ENCODE peak calls at places on chromosomes 13 and 19, in nine cellular contexts. One of them, this sample, is unnamed.
A peak's percentile ranks its signal among the peaks of the same experiment; 100 is the strongest.

GRCh38 chr13:33910267-33910666 is 92.3 kb downstream of the RFC3 start:
- DNase-seq in CD8-positive, alpha-beta memory T cell: no peak
- DNase-seq in IMR-90: no peak
- DNase-seq in CD4-positive, alpha-beta memory T cell: no peak
- DNase-seq in tibial nerve: no peak
- DNase-seq in astrocyte: no peak
- DNase-seq in heart left ventricle: no peak
- DNase-seq in Peyer's patch: no peak
- DNase-seq in right atrium auricular region: no peak
- DNase-seq in this sample: no peak

GRCh38 chr13:30681489-30682242 is 53.7 kb upstream of the ALOX5AP start:
- DNase-seq in CD8-positive, alpha-beta memory T cell: no peak
- DNase-seq in IMR-90: peak; percentile 80
- DNase-seq in CD4-positive, alpha-beta memory T cell: no peak
- DNase-seq in tibial nerve: no peak
- DNase-seq in astrocyte: peak; percentile 48
- DNase-seq in heart left ventricle: no peak
- DNase-seq in Peyer's patch: no peak
- DNase-seq in right atrium auricular region: peak; percentile 52
- DNase-seq in this sample: no peak

GRCh38 chr19:18697680-18698079 is 14.2 kb downstream of the CRTC1 start:
- DNase-seq in CD8-positive, alpha-beta memory T cell: no peak
- DNase-seq in IMR-90: no peak
- DNase-seq in CD4-positive, alpha-beta memory T cell: no peak
- DNase-seq in tibial nerve: no peak
- DNase-seq in astrocyte: no peak
- DNase-seq in heart left ventricle: no peak
- DNase-seq in Peyer's patch: no peak
- DNase-seq in right atrium auricular region: no peak
- DNase-seq in this sample: no peak

GRCh38 chr19:6765738-6766356 is 1.4 kb downstream of the SH2D3A start:
- DNase-seq in CD8-positive, alpha-beta memory T cell: no peak
- DNase-seq in IMR-90: no peak
- DNase-seq in CD4-positive, alpha-beta memory T cell: no peak
- DNase-seq in tibial nerve: no peak
- DNase-seq in astrocyte: no peak
- DNase-seq in heart left ventricle: no peak
- DNase-seq in Peyer's patch: peak; percentile 95
- DNase-seq in right atrium auricular region: no peak
- DNase-seq in this sample: no peak

GRCh38 chr13:26254583-26255102 is 714 bp downstream of the CDK8 start:
- DNase-seq in CD8-positive, alpha-beta memory T cell: peak; percentile 77
- DNase-seq in IMR-90: peak; percentile 31
- DNase-seq in CD4-positive, alpha-beta memory T cell: peak; percentile 62
- DNase-seq in tibial nerve: no peak
- DNase-seq in astrocyte: peak; percentile 43
- DNase-seq in heart left ventricle: peak; percentile 80
- DNase-seq in Peyer's patch: peak; percentile 77
- DNase-seq in right atrium auricular region: peak; percentile 61
- DNase-seq in this sample: peak; percentile 57

GRCh38 chr19:50836543-50837195 is 3.3 kb upstream of the KLK15 start:
- DNase-seq in CD8-positive, alpha-beta memory T cell: no peak
- DNase-seq in IMR-90: no peak
- DNase-seq in CD4-positive, alpha-beta memory T cell: no peak
- DNase-seq in tibial nerve: no peak
- DNase-seq in astrocyte: no peak
- DNase-seq in heart left ventricle: no peak
- DNase-seq in Peyer's patch: no peak
- DNase-seq in right atrium auricular region: no peak
- DNase-seq in this sample: no peak

GRCh38 chr19:14063100-14063499 is 1.2 kb upstream of the PALM3 start:
- DNase-seq in CD8-positive, alpha-beta memory T cell: no peak
- DNase-seq in IMR-90: no peak
- DNase-seq in CD4-positive, alpha-beta memory T cell: no peak
- DNase-seq in tibial nerve: no peak
- DNase-seq in astrocyte: no peak
- DNase-seq in heart left ventricle: no peak
- DNase-seq in Peyer's patch: no peak
- DNase-seq in right atrium auricular region: no peak
- DNase-seq in this sample: no peak

GRCh38 chr13:27578121-27579030 is 42.0 kb downstream of the LNX2 start:
- DNase-seq in CD8-positive, alpha-beta memory T cell: no peak
- DNase-seq in IMR-90: peak; percentile 61
- DNase-seq in CD4-positive, alpha-beta memory T cell: no peak
- DNase-seq in tibial nerve: no peak
- DNase-seq in astrocyte: peak; percentile 9
- DNase-seq in heart left ventricle: no peak
- DNase-seq in Peyer's patch: no peak
- DNase-seq in right atrium auricular region: no peak
- DNase-seq in this sample: no peak

GRCh38 chr13:35694031-35694430 is 217.5 kb upstream of the MAB21L1 start:
- DNase-seq in CD8-positive, alpha-beta memory T cell: no peak
- DNase-seq in IMR-90: no peak
- DNase-seq in CD4-positive, alpha-beta memory T cell: no peak
- DNase-seq in tibial nerve: no peak
- DNase-seq in astrocyte: no peak
- DNase-seq in heart left ventricle: no peak
- DNase-seq in Peyer's patch: no peak
- DNase-seq in right atrium auricular region: no peak
- DNase-seq in this sample: no peak

GRCh38 chr19:35476149-35476548 is 14.1 kb downstream of the KRTDAP start:
- DNase-seq in CD8-positive, alpha-beta memory T cell: no peak
- DNase-seq in IMR-90: no peak
- DNase-seq in CD4-positive, alpha-beta memory T cell: no peak
- DNase-seq in tibial nerve: no peak
- DNase-seq in astrocyte: no peak
- DNase-seq in heart left ventricle: no peak
- DNase-seq in Peyer's patch: no peak
- DNase-seq in right atrium auricular region: no peak
- DNase-seq in this sample: no peak

GRCh38 chr13:39599842-39600241 is 3.2 kb downstream of the LHFPL6 start:
- DNase-seq in CD8-positive, alpha-beta memory T cell: no peak
- DNase-seq in IMR-90: peak; percentile 33
- DNase-seq in CD4-positive, alpha-beta memory T cell: no peak
- DNase-seq in tibial nerve: no peak
- DNase-seq in astrocyte: no peak
- DNase-seq in heart left ventricle: no peak
- DNase-seq in Peyer's patch: no peak
- DNase-seq in right atrium auricular region: no peak
- DNase-seq in this sample: no peak

GRCh38 chr19:40363128-40363527 is 14.6 kb downstream of the PLD3 start:
- DNase-seq in CD8-positive, alpha-beta memory T cell: no peak
- DNase-seq in IMR-90: no peak
- DNase-seq in CD4-positive, alpha-beta memory T cell: no peak
- DNase-seq in tibial nerve: no peak
- DNase-seq in astrocyte: no peak
- DNase-seq in heart left ventricle: no peak
- DNase-seq in Peyer's patch: no peak
- DNase-seq in right atrium auricular region: no peak
- DNase-seq in this sample: no peak

GRCh38 chr19:55086730-55087541 is 11.3 kb downstream of the EPS8L1 start:
- DNase-seq in CD8-positive, alpha-beta memory T cell: peak; percentile 70
- DNase-seq in IMR-90: peak; percentile 91
- DNase-seq in CD4-positive, alpha-beta memory T cell: peak; percentile 26
- DNase-seq in tibial nerve: peak; percentile 80
- DNase-seq in astrocyte: peak; percentile 84
- DNase-seq in heart left ventricle: peak; percentile 96
- DNase-seq in Peyer's patch: peak; percentile 90
- DNase-seq in right atrium auricular region: peak; percentile 95
- DNase-seq in this sample: peak; percentile 28

GRCh38 chr13:84207509-84207908 is 325.2 kb upstream of the SLITRK1 start:
- DNase-seq in CD8-positive, alpha-beta memory T cell: no peak
- DNase-seq in IMR-90: no peak
- DNase-seq in CD4-positive, alpha-beta memory T cell: no peak
- DNase-seq in tibial nerve: no peak
- DNase-seq in astrocyte: no peak
- DNase-seq in heart left ventricle: no peak
- DNase-seq in Peyer's patch: no peak
- DNase-seq in right atrium auricular region: no peak
- DNase-seq in this sample: no peak

GRCh38 chr13:84211048-84211447 is 328.8 kb upstream of the SLITRK1 start:
- DNase-seq in CD8-positive, alpha-beta memory T cell: no peak
- DNase-seq in IMR-90: no peak
- DNase-seq in CD4-positive, alpha-beta memory T cell: no peak
- DNase-seq in tibial nerve: no peak
- DNase-seq in astrocyte: no peak
- DNase-seq in heart left ventricle: no peak
- DNase-seq in Peyer's patch: no peak
- DNase-seq in right atrium auricular region: no peak
- DNase-seq in this sample: no peak

GRCh38 chr13:84208251-84208650 is 326.0 kb upstream of the SLITRK1 start:
- DNase-seq in CD8-positive, alpha-beta memory T cell: no peak
- DNase-seq in IMR-90: no peak
- DNase-seq in CD4-positive, alpha-beta memory T cell: no peak
- DNase-seq in tibial nerve: no peak
- DNase-seq in astrocyte: peak; percentile 3
- DNase-seq in heart left ventricle: no peak
- DNase-seq in Peyer's patch: no peak
- DNase-seq in right atrium auricular region: no peak
- DNase-seq in this sample: no peak
- H3K9me3 ChIP-seq in CD8-positive, alpha-beta memory T cell: no peaks in the 10 kb centered on the region
- H3K9me3 ChIP-seq in IMR-90: no peaks in the 10 kb centered on the region
- H3K9me3 ChIP-seq in CD4-positive, alpha-beta memory T cell: no peaks in the 10 kb centered on the region
- H3K9me3 ChIP-seq in tibial nerve: no peaks in the 10 kb centered on the region
- H3K9me3 ChIP-seq in astrocyte: no peaks in the 10 kb centered on the region
- H3K9me3 ChIP-seq in heart left ventricle: no peaks in the 10 kb centered on the region
- H3K9me3 ChIP-seq in Peyer's patch: no peaks in the 10 kb centered on the region
- H3K9me3 ChIP-seq in right atrium auricular region: no peaks in the 10 kb centered on the region
- H3K9me3 ChIP-seq in this sample: no peaks in the 10 kb centered on the region

DNA sequence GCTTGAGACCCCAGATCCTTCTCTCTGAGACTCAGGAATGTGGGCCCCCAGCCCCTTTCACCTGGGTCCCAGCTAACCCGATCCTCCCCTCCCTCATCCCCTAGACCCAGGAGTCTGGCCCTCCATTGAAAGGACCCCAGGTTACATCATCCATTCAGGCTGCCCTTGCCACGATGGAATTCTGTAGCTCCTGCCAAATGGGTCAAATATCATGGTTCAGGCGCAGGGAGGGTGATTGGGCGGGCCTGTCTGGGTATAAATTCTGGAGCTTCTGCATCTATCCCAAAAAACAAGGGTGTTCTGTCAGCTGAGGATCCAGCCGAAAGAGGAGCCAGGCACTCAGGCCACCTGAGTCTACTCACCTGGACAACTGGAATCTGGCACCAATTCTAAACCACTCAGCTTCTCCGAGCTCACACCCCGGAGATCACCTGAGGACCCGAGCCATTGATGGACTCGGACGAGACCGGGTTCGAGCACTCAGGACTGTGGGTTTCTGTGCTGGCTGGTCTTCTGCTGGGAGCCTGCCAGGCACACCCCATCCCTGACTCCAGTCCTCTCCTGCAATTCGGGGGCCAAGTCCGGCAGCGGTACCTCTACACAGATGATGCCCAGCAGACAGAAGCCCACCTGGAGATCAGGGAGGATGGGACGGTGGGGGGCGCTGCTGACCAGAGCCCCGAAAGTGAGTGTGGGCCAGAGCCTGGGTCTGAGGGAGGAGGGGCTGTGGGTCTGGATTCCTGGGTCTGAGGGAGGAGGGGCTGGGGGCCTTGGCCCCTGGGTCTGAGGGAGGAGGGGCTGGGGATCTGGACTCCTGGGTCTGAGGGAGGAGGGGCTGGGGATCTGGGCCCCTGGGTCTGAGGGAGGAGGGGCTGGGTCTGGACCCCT is 707 bp downstream of the FGF21 start:
- DNase-seq in CD8-positive, alpha-beta memory T cell: no peak
- DNase-seq in IMR-90: no peak
- DNase-seq in CD4-positive, alpha-beta memory T cell: no peak
- DNase-seq in tibial nerve: no peak
- DNase-seq in astrocyte: no peak
- DNase-seq in heart left ventricle: no peak
- DNase-seq in Peyer's patch: no peak
- DNase-seq in right atrium auricular region: no peak
- DNase-seq in this sample: no peak
- H3K9me3 ChIP-seq in CD8-positive, alpha-beta memory T cell: no peaks in the 10 kb centered on the region
- H3K9me3 ChIP-seq in IMR-90: no peaks in the 10 kb centered on the region
- H3K9me3 ChIP-seq in CD4-positive, alpha-beta memory T cell: no peaks in the 10 kb centered on the region
- H3K9me3 ChIP-seq in tibial nerve: no peaks in the 10 kb centered on the region
- H3K9me3 ChIP-seq in astrocyte: no peaks in the 10 kb centered on the region
- H3K9me3 ChIP-seq in heart left ventricle: no peaks in the 10 kb centered on the region
- H3K9me3 ChIP-seq in Peyer's patch: no peaks in the 10 kb centered on the region
- H3K9me3 ChIP-seq in right atrium auricular region: no peaks in the 10 kb centered on the region
- H3K9me3 ChIP-seq in this sample: no peaks in the 10 kb centered on the region

GRCh38 chr19:58265100-58265499 is 13.7 kb upstream of the ZNF8 start:
- DNase-seq in CD8-positive, alpha-beta memory T cell: no peak
- DNase-seq in IMR-90: no peak
- DNase-seq in CD4-positive, alpha-beta memory T cell: no peak
- DNase-seq in tibial nerve: no peak
- DNase-seq in astrocyte: no peak
- DNase-seq in heart left ventricle: no peak
- DNase-seq in Peyer's patch: no peak
- DNase-seq in right atrium auricular region: no peak
- DNase-seq in this sample: no peak
- H3K9me3 ChIP-seq in CD8-positive, alpha-beta memory T cell: peaks cover 75% of the 10 kb centered on the region
- H3K9me3 ChIP-seq in IMR-90: peaks cover 92% of the 10 kb centered on the region
- H3K9me3 ChIP-seq in CD4-positive, alpha-beta memory T cell: peaks cover 25% of the 10 kb centered on the region
- H3K9me3 ChIP-seq in tibial nerve: peaks cover 96% of the 10 kb centered on the region
- H3K9me3 ChIP-seq in astrocyte: peaks cover 70% of the 10 kb centered on the region
- H3K9me3 ChIP-seq in heart left ventricle: peaks cover 95% of the 10 kb centered on the region
- H3K9me3 ChIP-seq in Peyer's patch: peaks cover 4% of the 10 kb centered on the region
- H3K9me3 ChIP-seq in right atrium auricular region: peaks cover 100% of the 10 kb centered on the region
- H3K9me3 ChIP-seq in this sample: peaks cover 32% of the 10 kb centered on the region

GRCh38 chr19:21915411-21915810 is 79.4 kb upstream of the ZNF43 start:
- DNase-seq in CD8-positive, alpha-beta memory T cell: no peak
- DNase-seq in IMR-90: no peak
- DNase-seq in CD4-positive, alpha-beta memory T cell: no peak
- DNase-seq in tibial nerve: no peak
- DNase-seq in astrocyte: no peak
- DNase-seq in heart left ventricle: no peak
- DNase-seq in Peyer's patch: no peak
- DNase-seq in right atrium auricular region: no peak
- DNase-seq in this sample: no peak

GRCh38 chr19:21908066-21908465 is 72.1 kb upstream of the ZNF43 start:
- DNase-seq in CD8-positive, alpha-beta memory T cell: no peak
- DNase-seq in IMR-90: no peak
- DNase-seq in CD4-positive, alpha-beta memory T cell: no peak
- DNase-seq in tibial nerve: no peak
- DNase-seq in astrocyte: no peak
- DNase-seq in heart left ventricle: no peak
- DNase-seq in Peyer's patch: no peak
- DNase-seq in right atrium auricular region: no peak
- DNase-seq in this sample: no peak

GRCh38 chr19:21910318-21910717 is 74.3 kb upstream of the ZNF43 start:
- DNase-seq in CD8-positive, alpha-beta memory T cell: no peak
- DNase-seq in IMR-90: no peak
- DNase-seq in CD4-positive, alpha-beta memory T cell: no peak
- DNase-seq in tibial nerve: no peak
- DNase-seq in astrocyte: no peak
- DNase-seq in heart left ventricle: no peak
- DNase-seq in Peyer's patch: no peak
- DNase-seq in right atrium auricular region: no peak
- DNase-seq in this sample: no peak

GRCh38 chr19:21907516-21907915 is 71.5 kb upstream of the ZNF43 start:
- DNase-seq in CD8-positive, alpha-beta memory T cell: no peak
- DNase-seq in IMR-90: no peak
- DNase-seq in CD4-positive, alpha-beta memory T cell: no peak
- DNase-seq in tibial nerve: no peak
- DNase-seq in astrocyte: no peak
- DNase-seq in heart left ventricle: no peak
- DNase-seq in Peyer's patch: no peak
- DNase-seq in right atrium auricular region: no peak
- DNase-seq in this sample: no peak

GRCh38 chr19:21912654-21913053 is 76.7 kb upstream of the ZNF43 start:
- DNase-seq in CD8-positive, alpha-beta memory T cell: no peak
- DNase-seq in IMR-90: no peak
- DNase-seq in CD4-positive, alpha-beta memory T cell: no peak
- DNase-seq in tibial nerve: no peak
- DNase-seq in astrocyte: no peak
- DNase-seq in heart left ventricle: no peak
- DNase-seq in Peyer's patch: no peak
- DNase-seq in right atrium auricular region: no peak
- DNase-seq in this sample: no peak
- H3K9me3 ChIP-seq in CD8-positive, alpha-beta memory T cell: no peaks in the 10 kb centered on the region
- H3K9me3 ChIP-seq in IMR-90: peaks cover 34% of the 10 kb centered on the region
- H3K9me3 ChIP-seq in CD4-positive, alpha-beta memory T cell: no peaks in the 10 kb centered on the region
- H3K9me3 ChIP-seq in tibial nerve: no peaks in the 10 kb centered on the region
- H3K9me3 ChIP-seq in astrocyte: peaks cover 30% of the 10 kb centered on the region
- H3K9me3 ChIP-seq in heart left ventricle: no peaks in the 10 kb centered on the region
- H3K9me3 ChIP-seq in Peyer's patch: no peaks in the 10 kb centered on the region
- H3K9me3 ChIP-seq in right atrium auricular region: no peaks in the 10 kb centered on the region
- H3K9me3 ChIP-seq in this sample: no peaks in the 10 kb centered on the region